ENCODE peak calls at places on chromosomes 5 and 9, in seven cellular contexts. H is endothelial cell, E is mucosa of descending colon, B is HepG2, X is pancreas, P is RWPE1, F is ovary. Z is an unnamed sample.

GRCh38 chr5:171207256-171207866 is 101.7 kb upstream of the TLX3 start:
- DNase-seq in H (peak), E (no peak), B (peak), X (peak), P (peak), F (no peak), Z (peak)

GRCh38 chr5:65205016-65205415 is 276.7 kb downstream of the ADAMTS6 start:
- DNase-seq in H (no peak), E (no peak), B (no peak), X (no peak), P (no peak), F (no peak), Z (no peak)

GRCh38 chr5:103211858-103212500 is 46.6 kb upstream of the MACIR start:
- DNase-seq in H (no peak), E (no peak), B (no peak), X (no peak), P (no peak), F (no peak), Z (no peak)

GRCh38 chr9:19985081-19985480 is 196.2 kb upstream of the SLC24A2 start:
- DNase-seq in H (no peak), E (no peak), B (no peak), X (no peak), P (no peak), F (no peak), Z (no peak)

GRCh38 chr9:136402067-136402466 is 2.1 kb upstream of the SNAPC4 start:
- DNase-seq in H (no peak), E (no peak), B (no peak), X (no peak), P (no peak), F (no peak), Z (no peak)

GRCh38 chr5:172106511-172107356 is 81.3 kb downstream of the STK10 start:
- DNase-seq in H (peak), E (no peak), B (no peak), X (peak), P (peak), F (peak), Z (peak)

GRCh38 chr5:107294669-107295068 is 376.1 kb downstream of the EFNA5 start:
- DNase-seq in H (no peak), E (no peak), B (no peak), X (no peak), P (no peak), F (no peak), Z (no peak)

GRCh38 chr9:27073841-27074728 is 34.9 kb upstream of the TEK start:
- DNase-seq in H (no peak), E (no peak), B (no peak), X (no peak), P (no peak), F (no peak), Z (no peak)

GRCh38 chr9:106970976-106971457 is 108.1 kb downstream of the ZNF462 start:
- DNase-seq in H (no peak), E (no peak), B (no peak), X (no peak), P (no peak), F (no peak), Z (no peak)

GRCh38 chr9:32426278-32426939 is 42.0 kb downstream of the ACO1 start:
- DNase-seq in H (no peak), E (no peak), B (peak), X (peak), P (no peak), F (peak), Z (peak)

GRCh38 chr5:108078882-108079281 is 303.0 kb downstream of the FBXL17 start:
- DNase-seq in H (no peak), E (no peak), B (no peak), X (no peak), P (no peak), F (no peak), Z (no peak)

GRCh38 chr9:113219972-113220371 is 1.1 kb downstream of the FKBP15 start:
- DNase-seq in H (no peak), E (no peak), B (no peak), X (no peak), P (no peak), F (no peak), Z (no peak)

GRCh38 chr5:119218830-119219782 is 136.7 kb upstream of the TNFAIP8 start:
- DNase-seq in H (no peak), E (no peak), B (peak), X (no peak), P (no peak), F (no peak), Z (no peak)

GRCh38 chr9:113614843-113615648 is 151.5 kb downstream of the RGS3 start:
- DNase-seq in H (no peak), E (no peak), B (no peak), X (no peak), P (no peak), F (peak), Z (no peak)

GRCh38 chr5:59319286-59319685 is 574.2 kb downstream of the PDE4D start:
- DNase-seq in H (no peak), E (no peak), B (no peak), X (no peak), P (no peak), F (no peak), Z (no peak)

GRCh38 chr9:137784046-137784445 is 93.5 kb upstream of the CACNA1B start:
- DNase-seq in H (no peak), E (no peak), B (no peak), X (no peak), P (peak), F (no peak), Z (no peak)

GRCh38 chr9:133995012-133995896 is 3.1 kb upstream of the VAV2 start:
- DNase-seq in H (no peak), E (no peak), B (peak), X (no peak), P (no peak), F (no peak), Z (no peak)
- TF ChIP-seq CTCF in H (no peak), E (no peak), B (peak), X (no peak), P (no peak), F (no peak), Z (no peak)

DNA sequence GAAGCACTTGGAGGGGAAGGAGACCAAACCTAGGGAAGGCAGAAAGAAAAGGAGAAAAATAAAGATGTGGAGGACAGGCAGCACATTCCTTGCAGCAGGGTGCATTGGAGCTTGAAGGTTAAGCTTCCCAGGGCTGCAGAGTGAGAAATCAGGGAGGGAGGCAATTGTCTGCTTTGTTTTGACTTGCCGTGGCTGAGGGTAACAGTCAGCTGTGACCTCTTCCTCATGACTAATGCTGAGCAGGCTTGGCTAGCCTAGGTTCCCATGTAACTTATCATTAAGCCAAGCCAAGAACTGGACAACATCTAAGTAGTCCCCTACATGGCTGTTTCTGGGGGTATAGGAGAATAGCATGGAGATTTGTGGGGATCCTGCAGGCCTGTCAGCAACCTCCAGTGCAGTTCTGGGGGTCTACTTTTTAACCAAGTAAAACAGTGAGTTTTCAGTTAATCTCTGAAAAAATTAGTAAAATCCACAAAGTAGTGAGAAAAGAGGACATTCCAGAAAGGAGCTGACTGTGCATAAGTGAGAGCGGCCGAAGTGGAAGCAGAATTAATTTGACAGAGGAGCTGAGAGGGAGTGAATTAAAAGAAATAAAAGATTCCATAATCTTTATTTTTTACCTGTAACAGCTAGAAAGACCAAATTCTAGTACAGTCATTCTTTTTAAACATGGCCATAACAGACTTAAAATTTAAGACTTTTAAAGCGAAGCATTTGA is 149.0 kb downstream of the SGCD start:
- DNase-seq in H (no peak), E (no peak), B (no peak), X (no peak), P (peak), F (peak), Z (no peak)
- TF ChIP-seq CTCF in H (no peak), E (no peak), B (no peak), X (no peak), P (no peak), F (no peak), Z (no peak)

GRCh38 chr5:148829734-148830133 is 3.3 kb downstream of the ADRB2 start:
- DNase-seq in H (no peak), E (no peak), B (no peak), X (no peak), P (no peak), F (no peak), Z (no peak)

GRCh38 chr5:148829248-148829594 is 2.8 kb downstream of the ADRB2 start:
- DNase-seq in H (no peak), E (no peak), B (no peak), X (no peak), P (no peak), F (no peak), Z (no peak)

GRCh38 chr5:148828461-148829247 is 2.2 kb downstream of the ADRB2 start:
- DNase-seq in H (no peak), E (no peak), B (no peak), X (no peak), P (peak), F (no peak), Z (no peak)

GRCh38 chr5:148827723-148828122 is 1.3 kb downstream of the ADRB2 start:
- DNase-seq in H (no peak), E (no peak), B (no peak), X (no peak), P (peak), F (no peak), Z (no peak)

GRCh38 chr5:148826082-148826971 is at the start of gene ADRB2:
- DNase-seq in H (peak), E (peak), B (peak), X (peak), P (peak), F (peak), Z (peak)
- TF ChIP-seq CTCF in H (no peak), E (no peak), B (no peak), X (no peak), P (no peak), F (no peak), Z (no peak)

GRCh38 chr9:37327553-37327952 is 94.9 kb upstream of the GRHPR start:
- DNase-seq in H (no peak), E (no peak), B (no peak), X (no peak), P (no peak), F (no peak), Z (no peak)

GRCh38 chr9:37331871-37332270 is 90.6 kb upstream of the GRHPR start:
- DNase-seq in H (no peak), E (no peak), B (no peak), X (no peak), P (no peak), F (no peak), Z (no peak)

GRCh38 chr9:37332581-37332980 is 89.9 kb upstream of the GRHPR start:
- DNase-seq in H (no peak), E (no peak), B (no peak), X (no peak), P (no peak), F (no peak), Z (no peak)

GRCh38 chr9:37328561-37329227 is 93.8 kb upstream of the GRHPR start:
- DNase-seq in H (no peak), E (no peak), B (no peak), X (no peak), P (no peak), F (no peak), Z (no peak)

DNA sequence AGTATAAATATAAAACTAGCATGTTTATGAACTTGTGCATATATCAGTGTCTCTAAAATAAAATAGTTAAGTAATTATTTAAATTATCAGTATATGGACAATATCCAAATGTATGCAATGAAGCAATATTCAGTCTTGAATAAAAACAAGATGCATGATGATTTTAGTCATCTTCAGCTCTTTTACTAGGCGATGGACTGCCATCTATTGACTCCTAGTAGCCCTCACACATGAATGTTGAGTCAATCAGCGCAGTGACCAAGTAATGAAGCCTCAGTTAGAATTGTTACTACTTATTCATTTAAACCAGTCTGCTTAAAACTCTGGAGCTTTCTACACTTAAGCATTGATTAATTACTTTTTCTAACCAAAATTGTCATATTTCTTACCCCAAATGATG is 92.9 kb upstream of the GRHPR start:
- DNase-seq in H (no peak), E (no peak), B (no peak), X (no peak), P (peak), F (no peak), Z (peak)
- TF ChIP-seq CTCF in H (no peak), E (no peak), B (peak), X (no peak), P (peak), F (no peak), Z (peak)

DNA sequence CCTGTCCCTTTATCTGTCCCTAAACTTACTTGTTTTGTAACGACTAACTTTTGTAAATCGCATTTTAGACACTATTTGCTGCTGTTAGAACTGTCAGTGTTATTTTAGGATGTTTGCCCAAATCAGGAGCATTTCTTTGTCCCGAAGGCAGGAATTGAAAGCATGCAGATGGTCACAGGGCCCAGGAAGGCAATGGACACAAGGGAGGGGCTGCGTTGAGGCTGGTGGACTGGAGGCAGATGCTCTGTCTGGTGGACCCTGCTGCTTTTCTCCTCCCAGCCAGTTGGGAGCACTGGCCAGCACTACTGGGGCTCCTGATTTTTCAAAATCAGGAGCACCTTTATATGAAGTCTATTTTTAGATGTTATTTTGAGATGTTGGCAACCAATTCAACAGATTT is 31.7 kb downstream of the DOCK2 start:
- DNase-seq in H (no peak), E (no peak), B (no peak), X (no peak), P (no peak), F (no peak), Z (no peak)
- TF ChIP-seq CTCF in H (no peak), E (no peak), B (no peak), X (no peak), P (no peak), F (no peak), Z (no peak)